ENCODE peak calls at places on chromosomes 16 and 17, in seven cellular contexts. U is AG09319; R is CD4-positive, alpha-beta T cell; A is CD4-positive, CD25-positive, alpha-beta regulatory T cell; W is HTR-8/SVneo; N is stimulated activated CD8-positive, alpha-beta memory T cell treated with anti-CD3 and anti-CD28 coated beads, Interleukin-12 subunit alpha, Interleukin-12 subunit beta, amount 100 ng/mL, for 4 hours; V is NCI-H82. Y is an unnamed sample.

GRCh38 chr17:47219621-47220475 is 10.7 kb downstream of the MYL4 start:
- DNase-seq in N (no peak), V (no peak), R (no peak), A (no peak), W (no peak), U (no peak), Y (no peak)

GRCh38 chr16:71351558-71351901 is 7.0 kb upstream of the CALB2 start:
- DNase-seq in A (no peak), W (no peak), U (no peak), V (no peak), N (no peak), R (no peak), Y (no peak)

GRCh38 chr16:81517150-81517499 is 72.5 kb downstream of the CMIP start:
- DNase-seq in W (no peak), R (no peak), V (no peak), N (no peak), A (no peak), U (no peak), Y (no peak)

GRCh38 chr17:55433629-55434422 is 12.2 kb upstream of the MMD start:
- DNase-seq in N (no peak), R (no peak), U (peak), V (no peak), W (peak), A (no peak), Y (peak)

GRCh38 chr16:88303890-88304819 is 78.6 kb upstream of the ZNF469 start:
- DNase-seq in U (peak), R (no peak), N (no peak), A (no peak), V (no peak), W (peak), Y (peak)

GRCh38 chr17:6366144-6366755 is 68.7 kb downstream of the AIPL1 start:
- DNase-seq in W (no peak), A (no peak), U (no peak), N (no peak), V (no peak), R (no peak), Y (no peak)

GRCh38 chr16:24853830-24854229 is 8.1 kb downstream of the SLC5A11 start:
- DNase-seq in V (peak), U (no peak), R (no peak), N (no peak), A (no peak), W (peak), Y (no peak)

GRCh38 chr17:45686250-45686649 is 97.9 kb upstream of the CRHR1 start:
- DNase-seq in N (no peak), R (no peak), U (no peak), A (no peak), W (no peak), V (no peak), Y (no peak)

GRCh38 chr16:21650517-21650916 is 1.9 kb downstream of the IGSF6 start:
- DNase-seq in A (no peak), U (no peak), R (no peak), V (no peak), W (no peak), N (no peak), Y (no peak)

GRCh38 chr16:31284926-31285325 is 25.2 kb downstream of the ITGAM start:
- DNase-seq in A (no peak), W (no peak), U (no peak), V (no peak), N (no peak), R (no peak), Y (no peak)

GRCh38 chr17:19405114-19405513 is 5.9 kb upstream of the RNF112 start:
- DNase-seq in R (no peak), A (no peak), V (no peak), U (no peak), W (no peak), N (no peak), Y (no peak)

GRCh38 chr16:13453938-13454553 is 465.9 kb upstream of the ERCC4 start:
- DNase-seq in V (peak), W (peak), U (no peak), A (peak), N (no peak), R (no peak), Y (no peak)

GRCh38 chr17:2416010-2416734 is 15.3 kb upstream of the MNT start:
- DNase-seq in A (peak), V (peak), N (peak), U (no peak), W (peak), R (peak), Y (peak)

GRCh38 chr17:61749823-61750404 is 113.4 kb downstream of the BRIP1 start:
- DNase-seq in N (no peak), U (no peak), A (no peak), V (no peak), W (no peak), R (no peak), Y (no peak)

GRCh38 chr16:72311426-72311825 is 139.5 kb upstream of the PMFBP1 start:
- DNase-seq in U (no peak), V (no peak), A (no peak), R (no peak), N (no peak), W (no peak), Y (no peak)

GRCh38 chr16:17607075-17607509 is 136.3 kb upstream of the XYLT1 start:
- DNase-seq in W (no peak), U (no peak), N (no peak), V (no peak), A (peak), R (no peak), Y (no peak)

GRCh38 chr17:70405492-70406220 is 236.3 kb downstream of the KCNJ2 start:
- DNase-seq in W (peak), A (no peak), U (peak), V (no peak), R (no peak), N (no peak), Y (peak)

GRCh38 chr16:72794986-72795385 is 252.9 kb downstream of the ZFHX3 start:
- DNase-seq in W (no peak), N (no peak), V (no peak), U (no peak), R (no peak), A (no peak), Y (no peak)

GRCh38 chr17:83189673-83190385 is 110.4 kb downstream of the METRNL start:
- DNase-seq in A (no peak), V (no peak), R (no peak), U (peak), N (no peak), W (no peak), Y (peak)

GRCh38 chr17:79791354-79792123 is 5.3 kb downstream of the CBX8 start:
- DNase-seq in W (no peak), V (peak), R (no peak), N (no peak), A (no peak), U (no peak), Y (no peak)

GRCh38 chr17:7293131-7293557 is 1.3 kb downstream of the YBX2 start:
- DNase-seq in R (no peak), V (no peak), N (no peak), U (no peak), W (peak), A (no peak), Y (no peak)

GRCh38 chr17:21263351-21263750 is 10.1 kb upstream of the NATD1 start:
- DNase-seq in U (no peak), A (no peak), V (no peak), W (no peak), N (no peak), R (no peak), Y (no peak)

GRCh38 chr16:21028728-21029127 is 121.9 kb downstream of the DNAH3 start:
- DNase-seq in U (no peak), N (no peak), R (no peak), A (no peak), V (no peak), W (no peak), Y (no peak)

GRCh38 chr16:2905988-2906387 is 5.7 kb upstream of the FLYWCH1 start:
- DNase-seq in U (no peak), W (no peak), R (no peak), N (no peak), A (no peak), V (no peak), Y (no peak)